ENCODE peak calls at places on chromosomes 11 and 22, in four cellular contexts. One of them, this sample, is unnamed.

GRCh38 chr11:279966-280761 is 2.0 kb downstream of the NLRP6 start:
- DNase-seq in GM12891: peak
- DNase-seq in GM12878: no peak
- DNase-seq in K562: no peak
- DNase-seq in this sample: peak

GRCh38 chr11:72228844-72229231 is 4.3 kb downstream of the INPPL1 start:
- DNase-seq in GM12891: no peak
- DNase-seq in GM12878: no peak
- DNase-seq in K562: no peak
- DNase-seq in this sample: no peak

GRCh38 chr11:117874253-117874909 is 2.1 kb downstream of the FXYD6 start:
- DNase-seq in GM12891: no peak
- DNase-seq in GM12878: no peak
- DNase-seq in K562: no peak
- DNase-seq in this sample: no peak

GRCh38 chr11:93216511-93217121 is 18.8 kb upstream of the SLC36A4 start:
- DNase-seq in GM12891: no peak
- DNase-seq in GM12878: no peak
- DNase-seq in K562: no peak
- DNase-seq in this sample: no peak

GRCh38 chr22:31243339-31244043 is 31.4 kb downstream of the LIMK2 start:
- DNase-seq in GM12891: no peak
- DNase-seq in GM12878: no peak
- DNase-seq in K562: no peak
- DNase-seq in this sample: no peak

GRCh38 chr11:32586576-32587190 is 3.1 kb downstream of the EIF3M start:
- DNase-seq in GM12891: no peak
- DNase-seq in GM12878: no peak
- DNase-seq in K562: peak
- DNase-seq in this sample: no peak

GRCh38 chr11:122204206-122204605 is 88.2 kb upstream of the BLID start:
- DNase-seq in GM12891: no peak
- DNase-seq in GM12878: no peak
- DNase-seq in K562: no peak
- DNase-seq in this sample: no peak

GRCh38 chr22:29308791-29309262 is 2.4 kb downstream of the GAS2L1 start:
- DNase-seq in GM12891: no peak
- DNase-seq in GM12878: no peak
- DNase-seq in K562: no peak
- DNase-seq in this sample: no peak

GRCh38 chr11:60265373-60266214 is 14.9 kb upstream of the MS4A4A start:
- DNase-seq in GM12891: no peak
- DNase-seq in GM12878: peak
- DNase-seq in K562: peak
- DNase-seq in this sample: peak

GRCh38 chr22:44455963-44456358 is 42.1 kb downstream of the RTL6 start:
- DNase-seq in GM12891: no peak
- DNase-seq in GM12878: no peak
- DNase-seq in K562: no peak
- DNase-seq in this sample: no peak

GRCh38 chr11:112012877-112013276 is 12.3 kb upstream of the DLAT start:
- DNase-seq in GM12891: no peak
- DNase-seq in GM12878: no peak
- DNase-seq in K562: peak
- DNase-seq in this sample: no peak

GRCh38 chr11:69375316-69376154 is 81.6 kb downstream of the MYEOV start:
- DNase-seq in GM12891: no peak
- DNase-seq in GM12878: no peak
- DNase-seq in K562: no peak
- DNase-seq in this sample: no peak

GRCh38 chr22:26516503-26516902 is 4.2 kb upstream of the TFIP11 start:
- DNase-seq in GM12891: no peak
- DNase-seq in GM12878: no peak
- DNase-seq in K562: no peak
- DNase-seq in this sample: no peak

GRCh38 chr11:61776561-61777075 is 15.8 kb downstream of the TMEM258 start:
- DNase-seq in GM12891: peak
- DNase-seq in GM12878: no peak
- DNase-seq in K562: peak
- DNase-seq in this sample: no peak

GRCh38 chr11:11588890-11589289 is 32.9 kb downstream of the GALNT18 start:
- DNase-seq in GM12891: no peak
- DNase-seq in GM12878: no peak
- DNase-seq in K562: no peak
- DNase-seq in this sample: no peak

GRCh38 chr11:65095974-65096806 is at the start of gene VPS51:
- DNase-seq in GM12891: peak
- DNase-seq in GM12878: peak
- DNase-seq in K562: peak
- DNase-seq in this sample: peak

GRCh38 chr22:46661221-46661851 is 41.1 kb downstream of the GRAMD4 start:
- DNase-seq in GM12891: no peak
- DNase-seq in GM12878: no peak
- DNase-seq in K562: no peak
- DNase-seq in this sample: no peak

DNA sequence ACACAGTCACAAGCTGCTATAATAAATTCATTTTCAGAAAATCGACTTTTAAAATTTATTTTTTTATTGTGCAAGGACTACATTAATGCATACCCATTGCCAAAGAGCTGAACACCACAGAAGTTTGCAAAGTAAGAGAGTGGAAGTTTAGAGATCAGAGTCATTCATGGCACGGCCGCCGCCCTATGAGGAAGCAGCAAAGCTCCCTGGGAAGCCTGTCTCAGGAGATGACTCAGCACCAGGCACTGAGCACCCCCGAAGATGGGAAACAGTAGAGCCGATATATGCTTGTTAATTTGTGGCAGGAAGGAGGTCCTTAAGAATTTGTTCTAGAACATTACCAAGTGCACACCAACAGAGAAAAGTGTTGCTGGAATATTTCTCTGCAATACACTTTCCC is 693.7 kb downstream of the OPCML start:
- DNase-seq in GM12891: no peak
- DNase-seq in GM12878: no peak
- DNase-seq in K562: no peak
- DNase-seq in this sample: no peak
- TF ChIP-seq SPI1 in GM12891: no peak
- TF ChIP-seq SPI1 in GM12878: no peak
- TF ChIP-seq SPI1 in K562: no peak
- TF ChIP-seq SPI1 in this sample: no peak

GRCh38 chr22:37569009-37569920 is 9.0 kb downstream of the CDC42EP1 start:
- DNase-seq in GM12891: no peak
- DNase-seq in GM12878: no peak
- DNase-seq in K562: peak
- DNase-seq in this sample: no peak
- TF ChIP-seq SPI1 in GM12891: no peak
- TF ChIP-seq SPI1 in GM12878: no peak
- TF ChIP-seq SPI1 in K562: peak
- TF ChIP-seq SPI1 in this sample: no peak

GRCh38 chr11:99015634-99016454 is 4.9 kb upstream of the CNTN5 start:
- DNase-seq in GM12891: peak
- DNase-seq in GM12878: peak
- DNase-seq in K562: peak
- DNase-seq in this sample: peak
- TF ChIP-seq SPI1 in GM12891: peak
- TF ChIP-seq SPI1 in GM12878: peak
- TF ChIP-seq SPI1 in K562: no peak
- TF ChIP-seq SPI1 in this sample: no peak

DNA sequence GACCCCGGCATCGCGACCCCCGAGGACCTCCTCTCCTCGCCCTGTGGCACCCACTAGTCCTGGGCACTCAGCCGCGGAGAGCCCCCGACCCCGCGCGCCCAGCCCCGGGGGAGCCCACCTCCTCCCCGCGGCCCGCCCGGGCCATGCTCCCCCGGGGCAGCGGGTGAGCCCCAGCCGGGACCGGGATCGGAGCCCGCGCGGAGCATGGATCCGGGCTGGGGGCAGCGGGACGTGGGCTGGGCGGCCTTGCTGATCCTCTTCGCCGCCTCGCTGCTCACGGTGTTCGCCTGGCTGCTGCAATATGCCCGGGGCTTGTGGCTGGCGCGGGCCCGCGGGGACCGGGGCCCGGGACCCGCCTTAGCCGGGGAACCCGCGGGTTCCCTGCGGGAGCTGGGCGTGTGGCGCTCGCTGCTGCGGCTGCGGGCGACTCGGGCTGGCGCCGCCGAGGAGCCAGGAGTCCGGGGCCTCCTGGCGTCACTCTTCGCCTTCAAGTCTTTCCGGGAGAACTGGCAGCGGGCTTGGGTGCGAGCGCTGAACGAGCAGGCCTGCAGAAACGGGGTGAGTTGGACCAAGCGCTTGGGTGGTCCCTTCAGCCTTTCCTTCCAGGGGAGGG is 500 bp downstream of the C2CD2L start:
- DNase-seq in GM12891: peak
- DNase-seq in GM12878: no peak
- DNase-seq in K562: peak
- DNase-seq in this sample: no peak
- TF ChIP-seq SPI1 in GM12891: no peak
- TF ChIP-seq SPI1 in GM12878: no peak
- TF ChIP-seq SPI1 in K562: no peak
- TF ChIP-seq SPI1 in this sample: no peak

GRCh38 chr11:103433976-103434375 is 324.8 kb downstream of the DYNC2H1 start:
- DNase-seq in GM12891: no peak
- DNase-seq in GM12878: no peak
- DNase-seq in K562: no peak
- DNase-seq in this sample: no peak
- TF ChIP-seq SPI1 in GM12891: no peak
- TF ChIP-seq SPI1 in GM12878: no peak
- TF ChIP-seq SPI1 in K562: no peak
- TF ChIP-seq SPI1 in this sample: no peak

This sample was measured in HL-60.